ENCODE peak calls at places on chromosome 2, in seven cellular contexts. E is nucleus accumbens, D is ELF-1, L is AG10803, B is PC-3, Z is activated T-cell treated with anti-CD3 and anti-CD28 coated beads for 1 hour, M is T-helper 2 cell. P is an unnamed sample.

GRCh38 chr2:25129901-25130520 is 38.4 kb downstream of the POMC start:
- DNase-seq in E (no peak), D (no peak), L (no peak), B (no peak), Z (no peak), M (no peak), P (no peak)

GRCh38 chr2:99275882-99276281 is 20.4 kb upstream of the LYG2 start:
- DNase-seq in E (no peak), D (no peak), L (no peak), B (no peak), Z (no peak), M (no peak), P (no peak)

GRCh38 chr2:168166902-168167510 is 80.4 kb downstream of the STK39 start:
- DNase-seq in E (no peak), D (no peak), L (peak), B (peak), Z (no peak), M (no peak), P (no peak)

GRCh38 chr2:44715671-44716077 is 225.8 kb upstream of the SIX3 start:
- DNase-seq in E (no peak), D (peak), L (peak), B (peak), Z (no peak), M (no peak), P (no peak)

GRCh38 chr2:17083902-17084301 is 418.3 kb upstream of the CYRIA start:
- DNase-seq in E (no peak), D (no peak), L (peak), B (no peak), Z (no peak), M (no peak), P (no peak)

GRCh38 chr2:139791330-139791729 is 1011.1 kb upstream of the NXPH2 start:
- DNase-seq in E (no peak), D (no peak), L (no peak), B (no peak), Z (no peak), M (no peak), P (no peak)

GRCh38 chr2:105541189-105542050 is 142.6 kb upstream of the FHL2 start:
- DNase-seq in E (no peak), D (no peak), L (no peak), B (no peak), Z (no peak), M (no peak), P (no peak)

GRCh38 chr2:71783815-71784214 is 330.5 kb downstream of the DYSF start:
- DNase-seq in E (no peak), D (no peak), L (no peak), B (no peak), Z (no peak), M (no peak), P (no peak)

GRCh38 chr2:146561996-146562395 is 1282.8 kb upstream of the ACVR2A start:
- DNase-seq in E (no peak), D (no peak), L (no peak), B (no peak), Z (no peak), M (no peak), P (no peak)

GRCh38 chr2:134410831-134411231 is 157.0 kb downstream of the MGAT5 start:
- DNase-seq in E (no peak), D (no peak), L (peak), B (no peak), Z (no peak), M (no peak), P (no peak)

GRCh38 chr2:201572822-201573493 is 70.3 kb downstream of the TMEM237 start:
- DNase-seq in E (no peak), D (no peak), L (no peak), B (no peak), Z (no peak), M (no peak), P (no peak)

GRCh38 chr2:134774786-134775641 is 56.2 kb upstream of the TMEM163 start:
- DNase-seq in E (no peak), D (peak), L (no peak), B (peak), Z (no peak), M (no peak), P (no peak)

GRCh38 chr2:239644016-239644415 is 243.2 kb upstream of the HDAC4 start:
- DNase-seq in E (no peak), D (no peak), L (peak), B (peak), Z (no peak), M (no peak), P (no peak)

GRCh38 chr2:9768388-9768787 is 74.9 kb upstream of the TAF1B start:
- DNase-seq in E (no peak), D (peak), L (no peak), B (no peak), Z (no peak), M (no peak), P (no peak)

GRCh38 chr2:35784777-35785176 is 570.8 kb upstream of the CRIM1 start:
- DNase-seq in E (no peak), D (no peak), L (no peak), B (no peak), Z (no peak), M (no peak), P (no peak)

GRCh38 chr2:147033046-147033445 is 811.8 kb upstream of the ACVR2A start:
- DNase-seq in E (no peak), D (no peak), L (no peak), B (peak), Z (no peak), M (no peak), P (no peak)

GRCh38 chr2:33108483-33109443 is 162.0 kb downstream of the LTBP1 start:
- DNase-seq in E (no peak), D (peak), L (peak), B (no peak), Z (no peak), M (no peak), P (no peak)

GRCh38 chr2:106614511-106615291 is 127.5 kb downstream of the CD8B2 start:
- DNase-seq in E (no peak), D (no peak), L (no peak), B (no peak), Z (no peak), M (no peak), P (no peak)

GRCh38 chr2:120442923-120443571 is 97.1 kb downstream of the INHBB start:
- DNase-seq in E (no peak), D (peak), L (no peak), B (peak), Z (no peak), M (no peak), P (no peak)

GRCh38 chr2:12663306-12664037 is 53.3 kb upstream of the TRIB2 start:
- DNase-seq in E (no peak), D (no peak), L (no peak), B (no peak), Z (no peak), M (no peak), P (no peak)

GRCh38 chr2:236904389-236905263 is 181.1 kb upstream of the COPS8 start:
- DNase-seq in E (no peak), D (no peak), L (peak), B (peak), Z (no peak), M (no peak), P (no peak)

GRCh38 chr2:60534034-60534393 is 19.4 kb downstream of the BCL11A start:
- DNase-seq in E (no peak), D (no peak), L (no peak), B (no peak), Z (no peak), M (no peak), P (no peak)

GRCh38 chr2:207772081-207772843 is 2.6 kb upstream of the FZD5 start:
- DNase-seq in E (no peak), D (peak), L (peak), B (no peak), Z (no peak), M (no peak), P (no peak)

GRCh38 chr2:152715854-152716428 is 1.3 kb downstream of the PRPF40A start:
- DNase-seq in E (no peak), D (no peak), L (peak), B (peak), Z (no peak), M (no peak), P (peak)

GRCh38 chr2:203718087-203718486 is 11.6 kb downstream of the CD28 start:
- DNase-seq in E (no peak), D (no peak), L (no peak), B (no peak), Z (peak), M (peak), P (peak)

GRCh38 chr2:63060079-63060482 is 9.5 kb downstream of the OTX1 start:
- DNase-seq in E (no peak), D (peak), L (no peak), B (peak), Z (no peak), M (no peak), P (peak)

GRCh38 chr2:99572380-99572779 is 82.6 kb upstream of the REV1 start:
- DNase-seq in E (no peak), D (no peak), L (peak), B (peak), Z (no peak), M (no peak), P (no peak)

GRCh38 chr2:111618577-111618930 is 265.4 kb downstream of the ANAPC1 start:
- DNase-seq in E (no peak), D (no peak), L (peak), B (no peak), Z (no peak), M (no peak), P (peak)

GRCh38 chr2:57490746-57491145 is 555.9 kb upstream of the VRK2 start:
- DNase-seq in E (no peak), D (no peak), L (no peak), B (no peak), Z (no peak), M (no peak), P (no peak)

GRCh38 chr2:133718688-133719201 is 150.5 kb upstream of the NCKAP5 start:
- DNase-seq in E (no peak), D (no peak), L (peak), B (peak), Z (no peak), M (no peak), P (no peak)

GRCh38 chr2:117693166-117693565 is 121.3 kb upstream of the DDX18 start:
- DNase-seq in E (no peak), D (no peak), L (no peak), B (no peak), Z (no peak), M (no peak), P (no peak)

GRCh38 chr2:10498525-10499274 is 50.6 kb upstream of the ODC1 start:
- DNase-seq in E (no peak), D (no peak), L (no peak), B (no peak), Z (no peak), M (no peak), P (no peak)

GRCh38 chr2:105383456-105383855 is 15.4 kb downstream of the FHL2 start:
- DNase-seq in E (no peak), D (no peak), L (no peak), B (no peak), Z (no peak), M (no peak), P (peak)

GRCh38 chr2:108263425-108263824 is 23.7 kb downstream of the SULT1C3 start:
- DNase-seq in E (no peak), D (no peak), L (no peak), B (no peak), Z (no peak), M (no peak), P (no peak)